ENCODE peak calls at places on chromosomes 1 and 21, in ten cellular contexts. One of them, this sample, is unnamed.

GRCh38 chr1:67149179-67149770 is 14.5 kb upstream of the C1orf141 start:
- DNase-seq in astrocyte of the spinal cord: peak
- DNase-seq in ovary: peak
- DNase-seq in CD4-positive, alpha-beta memory T cell: peak
- DNase-seq in dorsolateral prefrontal cortex: peak
- DNase-seq in cardiac muscle cell: peak
- DNase-seq in transverse colon: peak
- DNase-seq in heart right ventricle: peak
- DNase-seq in HFF-Myc: peak
- DNase-seq in CD8-positive, alpha-beta T cell: peak
- DNase-seq in this sample: peak

GRCh38 chr1:203913045-203913444 is 51.6 kb downstream of the SNRPE start:
- DNase-seq in HFF-Myc: no peak
- DNase-seq in CD4-positive, alpha-beta memory T cell: no peak
- DNase-seq in dorsolateral prefrontal cortex: no peak
- DNase-seq in astrocyte of the spinal cord: peak
- DNase-seq in CD8-positive, alpha-beta T cell: no peak
- DNase-seq in heart right ventricle: no peak
- DNase-seq in cardiac muscle cell: no peak
- DNase-seq in ovary: no peak
- DNase-seq in transverse colon: no peak
- DNase-seq in this sample: peak

GRCh38 chr1:8844421-8845063 is 27.1 kb upstream of the RERE start:
- DNase-seq in HFF-Myc: no peak
- DNase-seq in transverse colon: no peak
- DNase-seq in CD8-positive, alpha-beta T cell: no peak
- DNase-seq in ovary: no peak
- DNase-seq in dorsolateral prefrontal cortex: no peak
- DNase-seq in astrocyte of the spinal cord: no peak
- DNase-seq in heart right ventricle: no peak
- DNase-seq in cardiac muscle cell: no peak
- DNase-seq in CD4-positive, alpha-beta memory T cell: no peak
- DNase-seq in this sample: no peak

GRCh38 chr1:153567621-153568366 is 2.1 kb upstream of the S100A2 start:
- DNase-seq in dorsolateral prefrontal cortex: no peak
- DNase-seq in ovary: no peak
- DNase-seq in CD4-positive, alpha-beta memory T cell: no peak
- DNase-seq in HFF-Myc: no peak
- DNase-seq in heart right ventricle: no peak
- DNase-seq in CD8-positive, alpha-beta T cell: no peak
- DNase-seq in cardiac muscle cell: no peak
- DNase-seq in astrocyte of the spinal cord: peak
- DNase-seq in transverse colon: no peak
- DNase-seq in this sample: no peak

GRCh38 chr1:221431068-221431651 is 310.7 kb downstream of the DUSP10 start:
- DNase-seq in CD4-positive, alpha-beta memory T cell: no peak
- DNase-seq in dorsolateral prefrontal cortex: no peak
- DNase-seq in CD8-positive, alpha-beta T cell: no peak
- DNase-seq in astrocyte of the spinal cord: peak
- DNase-seq in cardiac muscle cell: peak
- DNase-seq in heart right ventricle: no peak
- DNase-seq in HFF-Myc: no peak
- DNase-seq in ovary: no peak
- DNase-seq in transverse colon: no peak
- DNase-seq in this sample: no peak

GRCh38 chr1:32774950-32775634 is 42.1 kb downstream of the YARS1 start:
- DNase-seq in CD4-positive, alpha-beta memory T cell: no peak
- DNase-seq in ovary: no peak
- DNase-seq in heart right ventricle: no peak
- DNase-seq in CD8-positive, alpha-beta T cell: no peak
- DNase-seq in cardiac muscle cell: no peak
- DNase-seq in transverse colon: no peak
- DNase-seq in dorsolateral prefrontal cortex: no peak
- DNase-seq in HFF-Myc: peak
- DNase-seq in astrocyte of the spinal cord: peak
- DNase-seq in this sample: peak

GRCh38 chr1:113804421-113805255 is 7.6 kb downstream of the RSBN1 start:
- DNase-seq in dorsolateral prefrontal cortex: no peak
- DNase-seq in CD8-positive, alpha-beta T cell: no peak
- DNase-seq in HFF-Myc: no peak
- DNase-seq in ovary: no peak
- DNase-seq in CD4-positive, alpha-beta memory T cell: no peak
- DNase-seq in heart right ventricle: no peak
- DNase-seq in astrocyte of the spinal cord: peak
- DNase-seq in transverse colon: no peak
- DNase-seq in cardiac muscle cell: no peak
- DNase-seq in this sample: no peak

GRCh38 chr1:1752671-1753606 is 25.3 kb downstream of the NADK start:
- DNase-seq in transverse colon: no peak
- DNase-seq in CD8-positive, alpha-beta T cell: no peak
- DNase-seq in ovary: no peak
- DNase-seq in CD4-positive, alpha-beta memory T cell: no peak
- DNase-seq in cardiac muscle cell: no peak
- DNase-seq in dorsolateral prefrontal cortex: no peak
- DNase-seq in heart right ventricle: no peak
- DNase-seq in astrocyte of the spinal cord: no peak
- DNase-seq in HFF-Myc: no peak
- DNase-seq in this sample: no peak

GRCh38 chr1:109263597-109264378 is 14.4 kb downstream of the CELSR2 start:
- DNase-seq in CD8-positive, alpha-beta T cell: peak
- DNase-seq in HFF-Myc: peak
- DNase-seq in cardiac muscle cell: peak
- DNase-seq in transverse colon: peak
- DNase-seq in astrocyte of the spinal cord: peak
- DNase-seq in CD4-positive, alpha-beta memory T cell: peak
- DNase-seq in ovary: peak
- DNase-seq in heart right ventricle: peak
- DNase-seq in dorsolateral prefrontal cortex: peak
- DNase-seq in this sample: peak

GRCh38 chr21:41506526-41507520 is 1.1 kb downstream of the TMPRSS2 start:
- DNase-seq in HFF-Myc: no peak
- DNase-seq in CD8-positive, alpha-beta T cell: no peak
- DNase-seq in CD4-positive, alpha-beta memory T cell: no peak
- DNase-seq in ovary: no peak
- DNase-seq in cardiac muscle cell: peak
- DNase-seq in dorsolateral prefrontal cortex: no peak
- DNase-seq in heart right ventricle: no peak
- DNase-seq in transverse colon: peak
- DNase-seq in astrocyte of the spinal cord: no peak
- DNase-seq in this sample: no peak

GRCh38 chr1:39720094-39720999 is 18.3 kb upstream of the PPIE start:
- DNase-seq in transverse colon: no peak
- DNase-seq in astrocyte of the spinal cord: peak
- DNase-seq in cardiac muscle cell: peak
- DNase-seq in ovary: no peak
- DNase-seq in dorsolateral prefrontal cortex: no peak
- DNase-seq in CD4-positive, alpha-beta memory T cell: peak
- DNase-seq in CD8-positive, alpha-beta T cell: no peak
- DNase-seq in HFF-Myc: peak
- DNase-seq in heart right ventricle: no peak
- DNase-seq in this sample: peak

GRCh38 chr1:33327587-33328325 is 6.9 kb upstream of the A3GALT2 start:
- DNase-seq in transverse colon: peak
- DNase-seq in CD4-positive, alpha-beta memory T cell: no peak
- DNase-seq in heart right ventricle: peak
- DNase-seq in CD8-positive, alpha-beta T cell: no peak
- DNase-seq in dorsolateral prefrontal cortex: peak
- DNase-seq in HFF-Myc: peak
- DNase-seq in astrocyte of the spinal cord: peak
- DNase-seq in cardiac muscle cell: no peak
- DNase-seq in ovary: no peak
- DNase-seq in this sample: peak

GRCh38 chr1:10632691-10633090 is 157.9 kb downstream of the PEX14 start:
- DNase-seq in CD4-positive, alpha-beta memory T cell: no peak
- DNase-seq in transverse colon: no peak
- DNase-seq in astrocyte of the spinal cord: no peak
- DNase-seq in cardiac muscle cell: no peak
- DNase-seq in heart right ventricle: no peak
- DNase-seq in CD8-positive, alpha-beta T cell: no peak
- DNase-seq in ovary: no peak
- DNase-seq in HFF-Myc: no peak
- DNase-seq in dorsolateral prefrontal cortex: no peak
- DNase-seq in this sample: no peak

GRCh38 chr21:28018741-28019669 is 973.7 kb downstream of the LTN1 start:
- DNase-seq in astrocyte of the spinal cord: no peak
- DNase-seq in HFF-Myc: no peak
- DNase-seq in transverse colon: no peak
- DNase-seq in heart right ventricle: peak
- DNase-seq in ovary: no peak
- DNase-seq in cardiac muscle cell: peak
- DNase-seq in CD4-positive, alpha-beta memory T cell: no peak
- DNase-seq in dorsolateral prefrontal cortex: peak
- DNase-seq in CD8-positive, alpha-beta T cell: no peak
- DNase-seq in this sample: no peak

GRCh38 chr1:87046951-87047350 is 132.5 kb downstream of the HS2ST1 start:
- DNase-seq in dorsolateral prefrontal cortex: no peak
- DNase-seq in CD8-positive, alpha-beta T cell: no peak
- DNase-seq in CD4-positive, alpha-beta memory T cell: no peak
- DNase-seq in HFF-Myc: no peak
- DNase-seq in heart right ventricle: no peak
- DNase-seq in cardiac muscle cell: no peak
- DNase-seq in ovary: no peak
- DNase-seq in transverse colon: no peak
- DNase-seq in astrocyte of the spinal cord: no peak
- DNase-seq in this sample: no peak

GRCh38 chr1:17194981-17195528 is 9.9 kb upstream of the PADI1 start:
- DNase-seq in dorsolateral prefrontal cortex: no peak
- DNase-seq in heart right ventricle: no peak
- DNase-seq in CD8-positive, alpha-beta T cell: no peak
- DNase-seq in ovary: no peak
- DNase-seq in HFF-Myc: no peak
- DNase-seq in CD4-positive, alpha-beta memory T cell: no peak
- DNase-seq in cardiac muscle cell: no peak
- DNase-seq in astrocyte of the spinal cord: no peak
- DNase-seq in transverse colon: no peak
- DNase-seq in this sample: no peak

GRCh38 chr1:7827134-7827955 is 25.5 kb downstream of the UTS2 start:
- DNase-seq in heart right ventricle: no peak
- DNase-seq in astrocyte of the spinal cord: no peak
- DNase-seq in HFF-Myc: no peak
- DNase-seq in dorsolateral prefrontal cortex: no peak
- DNase-seq in transverse colon: no peak
- DNase-seq in CD4-positive, alpha-beta memory T cell: peak
- DNase-seq in ovary: no peak
- DNase-seq in cardiac muscle cell: no peak
- DNase-seq in CD8-positive, alpha-beta T cell: peak
- DNase-seq in this sample: no peak

GRCh38 chr1:1270813-1271212 is 2.8 kb downstream of the UBE2J2 start:
- DNase-seq in astrocyte of the spinal cord: no peak
- DNase-seq in CD8-positive, alpha-beta T cell: no peak
- DNase-seq in heart right ventricle: no peak
- DNase-seq in dorsolateral prefrontal cortex: no peak
- DNase-seq in transverse colon: no peak
- DNase-seq in cardiac muscle cell: no peak
- DNase-seq in CD4-positive, alpha-beta memory T cell: no peak
- DNase-seq in ovary: no peak
- DNase-seq in HFF-Myc: no peak
- DNase-seq in this sample: no peak

GRCh38 chr1:181142096-181143043 is 53.9 kb downstream of the IER5 start:
- DNase-seq in transverse colon: peak
- DNase-seq in ovary: peak
- DNase-seq in CD4-positive, alpha-beta memory T cell: peak
- DNase-seq in HFF-Myc: peak
- DNase-seq in heart right ventricle: peak
- DNase-seq in astrocyte of the spinal cord: peak
- DNase-seq in dorsolateral prefrontal cortex: peak
- DNase-seq in CD8-positive, alpha-beta T cell: peak
- DNase-seq in cardiac muscle cell: peak
- DNase-seq in this sample: peak
- H3K4me3 ChIP-seq in transverse colon: peak
- H3K4me3 ChIP-seq in ovary: peak
- H3K4me3 ChIP-seq in CD4-positive, alpha-beta memory T cell: no peak
- H3K4me3 ChIP-seq in HFF-Myc: peak
- H3K4me3 ChIP-seq in heart right ventricle: peak
- H3K4me3 ChIP-seq in astrocyte of the spinal cord: peak
- H3K4me3 ChIP-seq in dorsolateral prefrontal cortex: peak
- H3K4me3 ChIP-seq in CD8-positive, alpha-beta T cell: no peak
- H3K4me3 ChIP-seq in cardiac muscle cell: no peak
- H3K4me3 ChIP-seq in this sample: no peak

DNA sequence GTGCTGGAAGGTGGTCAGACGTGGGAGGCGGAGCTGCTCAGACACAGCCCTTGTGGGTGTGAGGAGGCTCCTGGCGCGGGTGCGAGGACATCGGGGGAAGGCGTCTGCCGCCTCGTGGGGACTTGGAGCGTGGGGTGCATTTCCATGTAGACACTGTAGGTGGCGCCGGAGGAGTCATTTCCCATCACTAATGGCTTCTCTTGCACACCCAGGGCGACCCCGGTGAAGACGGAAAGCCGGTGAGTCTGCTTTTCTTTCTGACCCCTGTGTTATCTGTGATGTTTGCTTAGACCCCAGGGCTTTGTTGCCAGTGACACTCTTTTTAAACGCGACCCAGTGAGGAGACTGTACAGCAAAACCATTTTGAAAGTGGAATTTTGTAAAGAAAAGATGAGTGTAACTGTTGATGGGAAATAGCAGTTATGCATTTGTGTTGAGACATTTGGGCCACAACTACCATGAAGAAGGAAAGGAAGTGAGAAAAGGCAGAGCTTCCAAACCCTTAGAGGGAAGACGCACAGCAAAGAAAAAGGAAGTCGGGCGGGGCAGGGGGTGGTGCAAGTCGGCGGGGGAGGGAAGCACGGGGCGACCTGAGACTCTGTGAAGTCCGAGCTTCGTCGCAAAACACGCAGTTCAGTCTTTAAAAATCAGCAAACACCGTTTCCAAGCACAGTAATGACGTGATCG is 64.0 kb downstream of the SLC19A1 start:
- DNase-seq in CD8-positive, alpha-beta T cell: peak
- DNase-seq in transverse colon: peak
- DNase-seq in astrocyte of the spinal cord: peak
- DNase-seq in heart right ventricle: peak
- DNase-seq in cardiac muscle cell: peak
- DNase-seq in CD4-positive, alpha-beta memory T cell: peak
- DNase-seq in dorsolateral prefrontal cortex: peak
- DNase-seq in HFF-Myc: no peak
- DNase-seq in ovary: peak
- DNase-seq in this sample: peak
- H3K4me3 ChIP-seq in CD8-positive, alpha-beta T cell: peak
- H3K4me3 ChIP-seq in transverse colon: peak
- H3K4me3 ChIP-seq in astrocyte of the spinal cord: no peak
- H3K4me3 ChIP-seq in heart right ventricle: no peak
- H3K4me3 ChIP-seq in cardiac muscle cell: no peak
- H3K4me3 ChIP-seq in CD4-positive, alpha-beta memory T cell: peak
- H3K4me3 ChIP-seq in dorsolateral prefrontal cortex: peak
- H3K4me3 ChIP-seq in HFF-Myc: no peak
- H3K4me3 ChIP-seq in ovary: no peak
- H3K4me3 ChIP-seq in this sample: no peak

GRCh38 chr1:227942021-227942715 is 5.6 kb downstream of the WNT9A start:
- DNase-seq in ovary: no peak
- DNase-seq in dorsolateral prefrontal cortex: peak
- DNase-seq in astrocyte of the spinal cord: no peak
- DNase-seq in CD8-positive, alpha-beta T cell: no peak
- DNase-seq in heart right ventricle: no peak
- DNase-seq in CD4-positive, alpha-beta memory T cell: no peak
- DNase-seq in cardiac muscle cell: peak
- DNase-seq in HFF-Myc: no peak
- DNase-seq in transverse colon: no peak
- DNase-seq in this sample: no peak
- H3K4me3 ChIP-seq in ovary: no peak
- H3K4me3 ChIP-seq in dorsolateral prefrontal cortex: no peak
- H3K4me3 ChIP-seq in astrocyte of the spinal cord: no peak
- H3K4me3 ChIP-seq in CD8-positive, alpha-beta T cell: no peak
- H3K4me3 ChIP-seq in heart right ventricle: no peak
- H3K4me3 ChIP-seq in CD4-positive, alpha-beta memory T cell: no peak
- H3K4me3 ChIP-seq in cardiac muscle cell: no peak
- H3K4me3 ChIP-seq in HFF-Myc: no peak
- H3K4me3 ChIP-seq in transverse colon: no peak
- H3K4me3 ChIP-seq in this sample: no peak

GRCh38 chr1:112357467-112357866 is 38.5 kb upstream of the CTTNBP2NL start:
- DNase-seq in HFF-Myc: no peak
- DNase-seq in CD8-positive, alpha-beta T cell: no peak
- DNase-seq in astrocyte of the spinal cord: no peak
- DNase-seq in ovary: no peak
- DNase-seq in heart right ventricle: no peak
- DNase-seq in CD4-positive, alpha-beta memory T cell: no peak
- DNase-seq in cardiac muscle cell: no peak
- DNase-seq in transverse colon: no peak
- DNase-seq in dorsolateral prefrontal cortex: no peak
- DNase-seq in this sample: no peak
- H3K4me3 ChIP-seq in HFF-Myc: no peak
- H3K4me3 ChIP-seq in CD8-positive, alpha-beta T cell: no peak
- H3K4me3 ChIP-seq in astrocyte of the spinal cord: no peak
- H3K4me3 ChIP-seq in ovary: no peak
- H3K4me3 ChIP-seq in heart right ventricle: no peak
- H3K4me3 ChIP-seq in CD4-positive, alpha-beta memory T cell: no peak
- H3K4me3 ChIP-seq in cardiac muscle cell: no peak
- H3K4me3 ChIP-seq in transverse colon: no peak
- H3K4me3 ChIP-seq in dorsolateral prefrontal cortex: no peak
- H3K4me3 ChIP-seq in this sample: no peak